ENCODE peak calls at places on chromosome 5, in six cellular contexts. One of them, this sample, is unnamed.

GRCh38 chr5:8457187-8458037 is 588.5 kb downstream of the MTRR start:
- DNase-seq in H1: no peak
- DNase-seq in GM23338: peak
- DNase-seq in K562: peak
- DNase-seq in HCT116: no peak
- DNase-seq in endothelial cell of umbilical vein: peak
- DNase-seq in this sample: peak

GRCh38 chr5:78449103-78449502 is 88.7 kb downstream of the SCAMP1 start:
- DNase-seq in H1: no peak
- DNase-seq in GM23338: no peak
- DNase-seq in K562: no peak
- DNase-seq in HCT116: no peak
- DNase-seq in endothelial cell of umbilical vein: no peak
- DNase-seq in this sample: no peak

GRCh38 chr5:12625667-12626263 is 721.5 kb upstream of the CTNND2 start:
- DNase-seq in H1: no peak
- DNase-seq in GM23338: peak
- DNase-seq in K562: no peak
- DNase-seq in HCT116: no peak
- DNase-seq in endothelial cell of umbilical vein: no peak
- DNase-seq in this sample: no peak

GRCh38 chr5:125597338-125597737 is 825.9 kb upstream of the GRAMD2B start:
- DNase-seq in H1: no peak
- DNase-seq in GM23338: no peak
- DNase-seq in K562: no peak
- DNase-seq in HCT116: no peak
- DNase-seq in endothelial cell of umbilical vein: no peak
- DNase-seq in this sample: no peak

GRCh38 chr5:158838788-158839187 is 260.9 kb downstream of the EBF1 start:
- DNase-seq in H1: no peak
- DNase-seq in GM23338: peak
- DNase-seq in K562: no peak
- DNase-seq in HCT116: no peak
- DNase-seq in endothelial cell of umbilical vein: no peak
- DNase-seq in this sample: no peak

GRCh38 chr5:90873033-90873517 is 314.5 kb downstream of the ADGRV1 start:
- DNase-seq in H1: no peak
- DNase-seq in GM23338: no peak
- DNase-seq in K562: no peak
- DNase-seq in HCT116: no peak
- DNase-seq in endothelial cell of umbilical vein: no peak
- DNase-seq in this sample: no peak

GRCh38 chr5:168468836-168469235 is 17.4 kb upstream of the RARS1 start:
- DNase-seq in H1: no peak
- DNase-seq in GM23338: no peak
- DNase-seq in K562: no peak
- DNase-seq in HCT116: no peak
- DNase-seq in endothelial cell of umbilical vein: no peak
- DNase-seq in this sample: no peak

GRCh38 chr5:78162253-78162862 is 132.1 kb downstream of the AP3B1 start:
- DNase-seq in H1: no peak
- DNase-seq in GM23338: peak
- DNase-seq in K562: peak
- DNase-seq in HCT116: peak
- DNase-seq in endothelial cell of umbilical vein: peak
- DNase-seq in this sample: peak

GRCh38 chr5:148443998-148444397 is 60.2 kb downstream of the FBXO38 start:
- DNase-seq in H1: no peak
- DNase-seq in GM23338: peak
- DNase-seq in K562: peak
- DNase-seq in HCT116: peak
- DNase-seq in endothelial cell of umbilical vein: peak
- DNase-seq in this sample: peak

GRCh38 chr5:13731229-13731628 is 213.3 kb downstream of the DNAH5 start:
- DNase-seq in H1: no peak
- DNase-seq in GM23338: no peak
- DNase-seq in K562: no peak
- DNase-seq in HCT116: no peak
- DNase-seq in endothelial cell of umbilical vein: no peak
- DNase-seq in this sample: no peak

GRCh38 chr5:152270117-152270516 is 135.0 kb downstream of the NMUR2 start:
- DNase-seq in H1: no peak
- DNase-seq in GM23338: no peak
- DNase-seq in K562: no peak
- DNase-seq in HCT116: no peak
- DNase-seq in endothelial cell of umbilical vein: no peak
- DNase-seq in this sample: no peak

GRCh38 chr5:905139-905642 is 12.5 kb downstream of the TRIP13 start:
- DNase-seq in H1: no peak
- DNase-seq in GM23338: no peak
- DNase-seq in K562: no peak
- DNase-seq in HCT116: no peak
- DNase-seq in endothelial cell of umbilical vein: no peak
- DNase-seq in this sample: no peak

GRCh38 chr5:171162165-171162564 is 146.9 kb upstream of the TLX3 start:
- DNase-seq in H1: peak
- DNase-seq in GM23338: peak
- DNase-seq in K562: no peak
- DNase-seq in HCT116: no peak
- DNase-seq in endothelial cell of umbilical vein: no peak
- DNase-seq in this sample: no peak

GRCh38 chr5:23740029-23740428 is 232.6 kb downstream of the PRDM9 start:
- DNase-seq in H1: no peak
- DNase-seq in GM23338: no peak
- DNase-seq in K562: no peak
- DNase-seq in HCT116: no peak
- DNase-seq in endothelial cell of umbilical vein: no peak
- DNase-seq in this sample: no peak

GRCh38 chr5:168059111-168059510 is 232.3 kb upstream of the WWC1 start:
- DNase-seq in H1: no peak
- DNase-seq in GM23338: no peak
- DNase-seq in K562: no peak
- DNase-seq in HCT116: no peak
- DNase-seq in endothelial cell of umbilical vein: no peak
- DNase-seq in this sample: no peak

GRCh38 chr5:125668904-125669303 is 754.3 kb upstream of the GRAMD2B start:
- DNase-seq in H1: no peak
- DNase-seq in GM23338: peak
- DNase-seq in K562: no peak
- DNase-seq in HCT116: no peak
- DNase-seq in endothelial cell of umbilical vein: peak
- DNase-seq in this sample: no peak

GRCh38 chr5:14959443-14960119 is 88.0 kb upstream of the ANKH start:
- DNase-seq in H1: no peak
- DNase-seq in GM23338: peak
- DNase-seq in K562: no peak
- DNase-seq in HCT116: no peak
- DNase-seq in endothelial cell of umbilical vein: no peak
- DNase-seq in this sample: no peak

GRCh38 chr5:59367791-59368394 is 525.6 kb downstream of the PDE4D start:
- DNase-seq in H1: no peak
- DNase-seq in GM23338: peak
- DNase-seq in K562: no peak
- DNase-seq in HCT116: peak
- DNase-seq in endothelial cell of umbilical vein: peak
- DNase-seq in this sample: peak

GRCh38 chr5:67677422-67677970 is 480.9 kb upstream of the CD180 start:
- DNase-seq in H1: no peak
- DNase-seq in GM23338: peak
- DNase-seq in K562: no peak
- DNase-seq in HCT116: no peak
- DNase-seq in endothelial cell of umbilical vein: no peak
- DNase-seq in this sample: no peak

GRCh38 chr5:65812648-65813047 is 90.6 kb downstream of the NLN start:
- DNase-seq in H1: no peak
- DNase-seq in GM23338: no peak
- DNase-seq in K562: no peak
- DNase-seq in HCT116: peak
- DNase-seq in endothelial cell of umbilical vein: no peak
- DNase-seq in this sample: no peak

GRCh38 chr5:134458234-134458633 is 46.6 kb upstream of the CDKN2AIPNL start:
- DNase-seq in H1: no peak
- DNase-seq in GM23338: no peak
- DNase-seq in K562: no peak
- DNase-seq in HCT116: no peak
- DNase-seq in endothelial cell of umbilical vein: no peak
- DNase-seq in this sample: no peak

GRCh38 chr5:95963650-95964410 is 2.2 kb upstream of the ELL2 start:
- DNase-seq in H1: no peak
- DNase-seq in GM23338: peak
- DNase-seq in K562: no peak
- DNase-seq in HCT116: no peak
- DNase-seq in endothelial cell of umbilical vein: no peak
- DNase-seq in this sample: no peak

GRCh38 chr5:178982941-178983340 is 12.2 kb downstream of the GRM6 start:
- DNase-seq in H1: no peak
- DNase-seq in GM23338: no peak
- DNase-seq in K562: no peak
- DNase-seq in HCT116: no peak
- DNase-seq in endothelial cell of umbilical vein: no peak
- DNase-seq in this sample: no peak

GRCh38 chr5:10655041-10655685 is 91.3 kb downstream of the ANKRD33B start:
- DNase-seq in H1: no peak
- DNase-seq in GM23338: no peak
- DNase-seq in K562: no peak
- DNase-seq in HCT116: no peak
- DNase-seq in endothelial cell of umbilical vein: no peak
- DNase-seq in this sample: no peak

GRCh38 chr5:139566611-139567010 is 5.5 kb downstream of the UBE2D2 start:
- DNase-seq in H1: no peak
- DNase-seq in GM23338: no peak
- DNase-seq in K562: no peak
- DNase-seq in HCT116: no peak
- DNase-seq in endothelial cell of umbilical vein: no peak
- DNase-seq in this sample: no peak
- H3K4me3 ChIP-seq in H1: no peak
- H3K4me3 ChIP-seq in GM23338: no peak
- H3K4me3 ChIP-seq in K562: no peak
- H3K4me3 ChIP-seq in HCT116: no peak
- H3K4me3 ChIP-seq in endothelial cell of umbilical vein: no peak
- H3K4me3 ChIP-seq in this sample: no peak

GRCh38 chr5:177301503-177302165 is 1.9 kb downstream of the RAB24 start:
- DNase-seq in H1: no peak
- DNase-seq in GM23338: no peak
- DNase-seq in K562: no peak
- DNase-seq in HCT116: no peak
- DNase-seq in endothelial cell of umbilical vein: no peak
- DNase-seq in this sample: no peak
- TF ChIP-seq POLR2AphosphoS5 in H1: no peak
- TF ChIP-seq POLR2AphosphoS5 in GM23338: peak
- TF ChIP-seq POLR2AphosphoS5 in K562: no peak
- TF ChIP-seq POLR2AphosphoS5 in HCT116: peak
- TF ChIP-seq POLR2AphosphoS5 in endothelial cell of umbilical vein: no peak
- TF ChIP-seq POLR2AphosphoS5 in this sample: no peak

GRCh38 chr5:116554764-116555163 is 19.9 kb downstream of the SEMA6A start:
- DNase-seq in H1: no peak
- DNase-seq in GM23338: no peak
- DNase-seq in K562: no peak
- DNase-seq in HCT116: no peak
- DNase-seq in endothelial cell of umbilical vein: no peak
- DNase-seq in this sample: no peak
- TF ChIP-seq EZH2 in H1: no peak
- TF ChIP-seq EZH2 in GM23338: no peak
- TF ChIP-seq EZH2 in K562: no peak
- TF ChIP-seq EZH2 in HCT116: no peak
- TF ChIP-seq EZH2 in endothelial cell of umbilical vein: no peak
- TF ChIP-seq EZH2 in this sample: no peak

GRCh38 chr5:149641000-149641576 is 59.8 kb downstream of the ARHGEF37 start:
- DNase-seq in H1: no peak
- DNase-seq in GM23338: peak
- DNase-seq in K562: peak
- DNase-seq in HCT116: no peak
- DNase-seq in endothelial cell of umbilical vein: no peak
- DNase-seq in this sample: no peak
- H3K4me3 ChIP-seq in H1: no peak
- H3K4me3 ChIP-seq in GM23338: no peak
- H3K4me3 ChIP-seq in K562: no peak
- H3K4me3 ChIP-seq in HCT116: no peak
- H3K4me3 ChIP-seq in endothelial cell of umbilical vein: no peak
- H3K4me3 ChIP-seq in this sample: no peak

GRCh38 chr5:161376034-161376433 is 170.5 kb downstream of the GABRB2 start:
- DNase-seq in H1: no peak
- DNase-seq in GM23338: no peak
- DNase-seq in K562: no peak
- DNase-seq in HCT116: no peak
- DNase-seq in endothelial cell of umbilical vein: no peak
- DNase-seq in this sample: no peak

GRCh38 chr5:161380550-161380949 is 166.0 kb downstream of the GABRB2 start:
- DNase-seq in H1: no peak
- DNase-seq in GM23338: no peak
- DNase-seq in K562: no peak
- DNase-seq in HCT116: no peak
- DNase-seq in endothelial cell of umbilical vein: no peak
- DNase-seq in this sample: no peak

GRCh38 chr5:161373345-161373707 is 173.2 kb downstream of the GABRB2 start:
- DNase-seq in H1: no peak
- DNase-seq in GM23338: no peak
- DNase-seq in K562: no peak
- DNase-seq in HCT116: no peak
- DNase-seq in endothelial cell of umbilical vein: no peak
- DNase-seq in this sample: no peak

GRCh38 chr5:161382702-161383101 is 163.8 kb downstream of the GABRB2 start:
- DNase-seq in H1: no peak
- DNase-seq in GM23338: no peak
- DNase-seq in K562: no peak
- DNase-seq in HCT116: no peak
- DNase-seq in endothelial cell of umbilical vein: no peak
- DNase-seq in this sample: no peak

DNA sequence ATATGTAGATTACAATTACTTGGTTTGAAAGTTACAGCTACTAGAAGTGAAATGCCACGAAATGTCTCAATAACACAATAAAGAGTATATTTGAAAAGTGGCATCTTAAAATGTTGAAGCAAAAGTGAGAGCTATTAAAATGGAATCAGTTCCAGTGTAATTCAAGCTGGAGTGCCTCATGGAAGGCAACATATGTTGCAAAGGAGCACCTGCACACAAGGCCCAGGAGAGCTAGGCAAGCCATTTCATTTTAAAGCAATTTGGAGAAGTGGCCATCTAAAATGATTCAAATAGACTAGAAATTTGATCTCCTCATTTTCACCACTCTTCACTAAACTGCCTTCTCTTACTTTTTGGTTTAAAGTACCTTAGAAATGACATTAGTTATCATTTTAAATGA is 167.8 kb downstream of the GABRB2 start:
- DNase-seq in H1: no peak
- DNase-seq in GM23338: no peak
- DNase-seq in K562: no peak
- DNase-seq in HCT116: no peak
- DNase-seq in endothelial cell of umbilical vein: no peak
- DNase-seq in this sample: no peak
- TF ChIP-seq POLR2AphosphoS5 in H1: no peak
- TF ChIP-seq POLR2AphosphoS5 in GM23338: no peak
- TF ChIP-seq POLR2AphosphoS5 in K562: no peak
- TF ChIP-seq POLR2AphosphoS5 in HCT116: no peak
- TF ChIP-seq POLR2AphosphoS5 in endothelial cell of umbilical vein: no peak
- TF ChIP-seq POLR2AphosphoS5 in this sample: no peak

DNA sequence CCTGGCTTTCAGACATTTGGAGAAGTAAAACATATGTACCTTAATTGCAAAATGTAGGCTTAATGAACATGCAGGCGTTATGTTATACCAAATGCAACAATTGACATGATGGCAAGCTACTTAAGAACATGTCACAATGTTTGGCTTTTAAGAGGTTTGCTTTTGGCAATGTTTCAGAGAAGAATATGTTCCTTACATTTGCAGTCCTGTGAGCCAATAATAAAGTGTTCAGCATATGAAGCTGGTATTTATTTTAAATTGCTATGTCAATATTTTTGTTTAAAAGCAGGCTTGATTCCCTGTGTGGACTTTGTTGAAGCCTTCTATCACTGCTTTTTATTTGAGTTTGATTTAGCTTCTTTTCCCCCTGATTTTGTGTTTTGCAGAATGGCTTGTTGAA is 111.7 kb upstream of the NUDT12 start:
- DNase-seq in H1: no peak
- DNase-seq in GM23338: no peak
- DNase-seq in K562: no peak
- DNase-seq in HCT116: no peak
- DNase-seq in endothelial cell of umbilical vein: no peak
- DNase-seq in this sample: no peak
- TF ChIP-seq EZH2 in H1: no peak
- TF ChIP-seq EZH2 in GM23338: no peak
- TF ChIP-seq EZH2 in K562: no peak
- TF ChIP-seq EZH2 in HCT116: no peak
- TF ChIP-seq EZH2 in endothelial cell of umbilical vein: no peak
- TF ChIP-seq EZH2 in this sample: no peak